ENCODE peak calls at places on chromosomes 3 and 15, in eight cellular contexts. One of them, this sample, is unnamed.

GRCh38 chr3:139538733-139539132 is 809 bp downstream of the RBP1 start:
- DNase-seq in left ventricle myocardium inferior: no peak
- DNase-seq in heart left ventricle: no peak
- DNase-seq in OCI-LY7: no peak
- DNase-seq in neural progenitor cell: peak; percentile 39
- DNase-seq in H9: peak; percentile 44
- DNase-seq in mucosa of descending colon: peak; percentile 29
- DNase-seq in A673: no peak
- DNase-seq in this sample: peak; percentile 54

GRCh38 chr3:170840291-170840859 is 29.6 kb downstream of the RPL22L1 start:
- DNase-seq in left ventricle myocardium inferior: no peak
- DNase-seq in heart left ventricle: no peak
- DNase-seq in OCI-LY7: no peak
- DNase-seq in neural progenitor cell: no peak
- DNase-seq in H9: no peak
- DNase-seq in mucosa of descending colon: no peak
- DNase-seq in A673: no peak
- DNase-seq in this sample: no peak

GRCh38 chr3:177776656-177777055 is 579.4 kb upstream of the TBL1XR1 start:
- DNase-seq in left ventricle myocardium inferior: no peak
- DNase-seq in heart left ventricle: no peak
- DNase-seq in OCI-LY7: no peak
- DNase-seq in neural progenitor cell: no peak
- DNase-seq in H9: no peak
- DNase-seq in mucosa of descending colon: no peak
- DNase-seq in A673: no peak
- DNase-seq in this sample: peak; percentile 8

GRCh38 chr3:144652573-144652972 is 681.0 kb downstream of the DIPK2A start:
- DNase-seq in left ventricle myocardium inferior: no peak
- DNase-seq in heart left ventricle: no peak
- DNase-seq in OCI-LY7: no peak
- DNase-seq in neural progenitor cell: no peak
- DNase-seq in H9: no peak
- DNase-seq in mucosa of descending colon: no peak
- DNase-seq in A673: no peak
- DNase-seq in this sample: no peak

GRCh38 chr15:57527382-57528091 is 64.2 kb upstream of the MYZAP start:
- DNase-seq in left ventricle myocardium inferior: no peak
- DNase-seq in heart left ventricle: peak; percentile 51
- DNase-seq in OCI-LY7: peak; percentile 86
- DNase-seq in neural progenitor cell: peak; percentile 83
- DNase-seq in H9: peak; percentile 65
- DNase-seq in mucosa of descending colon: peak; percentile 52
- DNase-seq in A673: peak; percentile 98
- DNase-seq in this sample: peak; percentile 89

GRCh38 chr3:52299247-52299657 is 11.6 kb downstream of the GLYCTK start:
- DNase-seq in left ventricle myocardium inferior: no peak
- DNase-seq in heart left ventricle: no peak
- DNase-seq in OCI-LY7: no peak
- DNase-seq in neural progenitor cell: peak; percentile 56
- DNase-seq in H9: no peak
- DNase-seq in mucosa of descending colon: no peak
- DNase-seq in A673: no peak
- DNase-seq in this sample: peak; percentile 32

GRCh38 chr15:77107531-77108355 is 36.8 kb upstream of the TSPAN3 start:
- DNase-seq in left ventricle myocardium inferior: peak; percentile 37
- DNase-seq in heart left ventricle: peak; percentile 53
- DNase-seq in OCI-LY7: peak; percentile 57
- DNase-seq in neural progenitor cell: peak; percentile 83
- DNase-seq in H9: peak; percentile 79
- DNase-seq in mucosa of descending colon: peak; percentile 79
- DNase-seq in A673: peak; percentile 81
- DNase-seq in this sample: peak; percentile 85

GRCh38 chr3:168088106-168088722 is 7.5 kb downstream of the GOLIM4 start:
- DNase-seq in left ventricle myocardium inferior: no peak
- DNase-seq in heart left ventricle: no peak
- DNase-seq in OCI-LY7: peak; percentile 78
- DNase-seq in neural progenitor cell: peak; percentile 15
- DNase-seq in H9: peak; percentile 56
- DNase-seq in mucosa of descending colon: peak; percentile 51
- DNase-seq in A673: peak; percentile 15
- DNase-seq in this sample: peak; percentile 78

GRCh38 chr3:183098538-183099025 is 714 bp downstream of the MCCC1 start:
- DNase-seq in left ventricle myocardium inferior: no peak
- DNase-seq in heart left ventricle: no peak
- DNase-seq in OCI-LY7: no peak
- DNase-seq in neural progenitor cell: no peak
- DNase-seq in H9: no peak
- DNase-seq in mucosa of descending colon: no peak
- DNase-seq in A673: no peak
- DNase-seq in this sample: no peak

GRCh38 chr15:63243101-63243500 is 34.3 kb upstream of the APH1B start:
- DNase-seq in left ventricle myocardium inferior: no peak
- DNase-seq in heart left ventricle: no peak
- DNase-seq in OCI-LY7: no peak
- DNase-seq in neural progenitor cell: no peak
- DNase-seq in H9: no peak
- DNase-seq in mucosa of descending colon: peak; percentile 23
- DNase-seq in A673: no peak
- DNase-seq in this sample: no peak

GRCh38 chr15:63241316-63241715 is 36.1 kb upstream of the APH1B start:
- DNase-seq in left ventricle myocardium inferior: no peak
- DNase-seq in heart left ventricle: no peak
- DNase-seq in OCI-LY7: no peak
- DNase-seq in neural progenitor cell: no peak
- DNase-seq in H9: no peak
- DNase-seq in mucosa of descending colon: no peak
- DNase-seq in A673: no peak
- DNase-seq in this sample: no peak

GRCh38 chr15:63244399-63244798 is 33.0 kb upstream of the APH1B start:
- DNase-seq in left ventricle myocardium inferior: no peak
- DNase-seq in heart left ventricle: no peak
- DNase-seq in OCI-LY7: no peak
- DNase-seq in neural progenitor cell: no peak
- DNase-seq in H9: no peak
- DNase-seq in mucosa of descending colon: no peak
- DNase-seq in A673: peak; percentile 70
- DNase-seq in this sample: no peak

GRCh38 chr15:63244976-63245645 is 32.3 kb upstream of the APH1B start:
- DNase-seq in left ventricle myocardium inferior: no peak
- DNase-seq in heart left ventricle: no peak
- DNase-seq in OCI-LY7: no peak
- DNase-seq in neural progenitor cell: no peak
- DNase-seq in H9: no peak
- DNase-seq in mucosa of descending colon: no peak
- DNase-seq in A673: no peak
- DNase-seq in this sample: no peak

GRCh38 chr15:63243776-63244175 is 33.6 kb upstream of the APH1B start:
- DNase-seq in left ventricle myocardium inferior: no peak
- DNase-seq in heart left ventricle: no peak
- DNase-seq in OCI-LY7: no peak
- DNase-seq in neural progenitor cell: no peak
- DNase-seq in H9: no peak
- DNase-seq in mucosa of descending colon: no peak
- DNase-seq in A673: no peak
- DNase-seq in this sample: no peak
- H3K4me1 ChIP-seq in left ventricle myocardium inferior: peaks cover 48% of the 10 kb centered on the region
- H3K4me1 ChIP-seq in heart left ventricle: peaks cover 18% of the 10 kb centered on the region
- H3K4me1 ChIP-seq in OCI-LY7: no peaks in the 10 kb centered on the region
- H3K4me1 ChIP-seq in neural progenitor cell: peaks cover 6% of the 10 kb centered on the region
- H3K4me1 ChIP-seq in H9: no peaks in the 10 kb centered on the region
- H3K4me1 ChIP-seq in mucosa of descending colon: no peaks in the 10 kb centered on the region
- H3K4me1 ChIP-seq in A673: peaks cover 65% of the 10 kb centered on the region
- H3K4me1 ChIP-seq in this sample: no peaks in the 10 kb centered on the region

GRCh38 chr3:187946031-187946691 is 200.9 kb upstream of the BCL6 start:
- DNase-seq in left ventricle myocardium inferior: no peak
- DNase-seq in heart left ventricle: no peak
- DNase-seq in OCI-LY7: peak; percentile 90
- DNase-seq in neural progenitor cell: no peak
- DNase-seq in H9: no peak
- DNase-seq in mucosa of descending colon: no peak
- DNase-seq in A673: no peak
- DNase-seq in this sample: no peak
- H3K4me1 ChIP-seq in left ventricle myocardium inferior: peaks cover 56% of the 10 kb centered on the region
- H3K4me1 ChIP-seq in heart left ventricle: peaks cover 3% of the 10 kb centered on the region
- H3K4me1 ChIP-seq in OCI-LY7: peaks cover 100% of the 10 kb centered on the region
- H3K4me1 ChIP-seq in neural progenitor cell: peaks cover 6% of the 10 kb centered on the region
- H3K4me1 ChIP-seq in H9: peaks cover 2% of the 10 kb centered on the region
- H3K4me1 ChIP-seq in mucosa of descending colon: no peaks in the 10 kb centered on the region
- H3K4me1 ChIP-seq in A673: no peaks in the 10 kb centered on the region
- H3K4me1 ChIP-seq in this sample: peaks cover 8% of the 10 kb centered on the region

GRCh38 chr3:71173421-71173975 is 410.0 kb downstream of the FOXP1 start:
- DNase-seq in left ventricle myocardium inferior: no peak
- DNase-seq in heart left ventricle: no peak
- DNase-seq in OCI-LY7: no peak
- DNase-seq in neural progenitor cell: no peak
- DNase-seq in H9: no peak
- DNase-seq in mucosa of descending colon: no peak
- DNase-seq in A673: no peak
- DNase-seq in this sample: no peak
- H3K4me1 ChIP-seq in left ventricle myocardium inferior: peaks cover 16% of the 10 kb centered on the region
- H3K4me1 ChIP-seq in heart left ventricle: no peaks in the 10 kb centered on the region
- H3K4me1 ChIP-seq in OCI-LY7: peaks cover 10% of the 10 kb centered on the region
- H3K4me1 ChIP-seq in neural progenitor cell: peaks cover 12% of the 10 kb centered on the region
- H3K4me1 ChIP-seq in H9: no peaks in the 10 kb centered on the region
- H3K4me1 ChIP-seq in mucosa of descending colon: no peaks in the 10 kb centered on the region
- H3K4me1 ChIP-seq in A673: no peaks in the 10 kb centered on the region
- H3K4me1 ChIP-seq in this sample: peaks cover 44% of the 10 kb centered on the region

DNA sequence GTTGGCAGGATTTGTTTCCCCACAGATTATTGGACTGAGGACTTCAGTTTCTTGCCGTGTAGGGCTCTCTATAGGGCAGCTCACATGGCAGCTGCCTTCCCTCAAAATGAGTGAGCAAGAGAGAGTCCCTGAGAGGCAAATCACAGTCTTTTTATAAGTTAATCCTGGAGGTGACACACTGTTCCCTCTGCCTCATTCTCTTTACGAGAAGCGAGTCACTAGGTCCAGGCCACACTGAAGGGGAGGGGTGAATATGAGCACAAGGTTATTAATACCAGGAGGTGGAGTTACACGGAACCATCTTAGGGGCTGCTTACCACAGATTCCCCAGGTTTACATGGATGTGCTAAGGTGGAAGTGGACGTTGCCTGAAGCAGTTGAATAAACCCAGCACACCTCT is 77.0 kb downstream of the LPP start:
- DNase-seq in left ventricle myocardium inferior: no peak
- DNase-seq in heart left ventricle: no peak
- DNase-seq in OCI-LY7: no peak
- DNase-seq in neural progenitor cell: no peak
- DNase-seq in H9: no peak
- DNase-seq in mucosa of descending colon: no peak
- DNase-seq in A673: peak; percentile 48
- DNase-seq in this sample: no peak
- H3K4me1 ChIP-seq in left ventricle myocardium inferior: peaks cover 92% of the 10 kb centered on the region
- H3K4me1 ChIP-seq in heart left ventricle: peaks cover 17% of the 10 kb centered on the region
- H3K4me1 ChIP-seq in OCI-LY7: peaks cover 51% of the 10 kb centered on the region
- H3K4me1 ChIP-seq in neural progenitor cell: no peaks in the 10 kb centered on the region
- H3K4me1 ChIP-seq in H9: no peaks in the 10 kb centered on the region
- H3K4me1 ChIP-seq in mucosa of descending colon: peaks cover 23% of the 10 kb centered on the region
- H3K4me1 ChIP-seq in A673: peaks cover 22% of the 10 kb centered on the region
- H3K4me1 ChIP-seq in this sample: no peaks in the 10 kb centered on the region

GRCh38 chr15:52069559-52069958 is 43.0 kb downstream of the BCL2L10 start:
- DNase-seq in left ventricle myocardium inferior: no peak
- DNase-seq in heart left ventricle: no peak
- DNase-seq in OCI-LY7: no peak
- DNase-seq in neural progenitor cell: no peak
- DNase-seq in H9: no peak
- DNase-seq in mucosa of descending colon: peak; percentile 74
- DNase-seq in A673: no peak
- DNase-seq in this sample: no peak
- H3K4me1 ChIP-seq in left ventricle myocardium inferior: no peaks in the 10 kb centered on the region
- H3K4me1 ChIP-seq in heart left ventricle: no peaks in the 10 kb centered on the region
- H3K4me1 ChIP-seq in OCI-LY7: no peaks in the 10 kb centered on the region
- H3K4me1 ChIP-seq in neural progenitor cell: no peaks in the 10 kb centered on the region
- H3K4me1 ChIP-seq in H9: no peaks in the 10 kb centered on the region
- H3K4me1 ChIP-seq in mucosa of descending colon: peaks cover 32% of the 10 kb centered on the region
- H3K4me1 ChIP-seq in A673: no peaks in the 10 kb centered on the region
- H3K4me1 ChIP-seq in this sample: no peaks in the 10 kb centered on the region

GRCh38 chr3:190266915-190267290 is 55.3 kb downstream of the CLDN1 start:
- DNase-seq in left ventricle myocardium inferior: no peak
- DNase-seq in heart left ventricle: no peak
- DNase-seq in OCI-LY7: no peak
- DNase-seq in neural progenitor cell: no peak
- DNase-seq in H9: no peak
- DNase-seq in mucosa of descending colon: no peak
- DNase-seq in A673: no peak
- DNase-seq in this sample: no peak

GRCh38 chr3:190265126-190265525 is 57.1 kb downstream of the CLDN1 start:
- DNase-seq in left ventricle myocardium inferior: no peak
- DNase-seq in heart left ventricle: no peak
- DNase-seq in OCI-LY7: no peak
- DNase-seq in neural progenitor cell: no peak
- DNase-seq in H9: no peak
- DNase-seq in mucosa of descending colon: no peak
- DNase-seq in A673: no peak
- DNase-seq in this sample: no peak

GRCh38 chr3:190266265-190266914 is 55.9 kb downstream of the CLDN1 start:
- DNase-seq in left ventricle myocardium inferior: no peak
- DNase-seq in heart left ventricle: no peak
- DNase-seq in OCI-LY7: no peak
- DNase-seq in neural progenitor cell: no peak
- DNase-seq in H9: no peak
- DNase-seq in mucosa of descending colon: no peak
- DNase-seq in A673: no peak
- DNase-seq in this sample: no peak

GRCh38 chr3:190269096-190269495 is 53.1 kb downstream of the CLDN1 start:
- DNase-seq in left ventricle myocardium inferior: no peak
- DNase-seq in heart left ventricle: no peak
- DNase-seq in OCI-LY7: no peak
- DNase-seq in neural progenitor cell: no peak
- DNase-seq in H9: no peak
- DNase-seq in mucosa of descending colon: no peak
- DNase-seq in A673: peak; percentile 32
- DNase-seq in this sample: no peak

GRCh38 chr3:190265795-190266194 is 56.5 kb downstream of the CLDN1 start:
- DNase-seq in left ventricle myocardium inferior: no peak
- DNase-seq in heart left ventricle: no peak
- DNase-seq in OCI-LY7: no peak
- DNase-seq in neural progenitor cell: no peak
- DNase-seq in H9: no peak
- DNase-seq in mucosa of descending colon: peak; percentile 44
- DNase-seq in A673: no peak
- DNase-seq in this sample: no peak
- H3K4me1 ChIP-seq in left ventricle myocardium inferior: no peaks in the 10 kb centered on the region
- H3K4me1 ChIP-seq in heart left ventricle: no peaks in the 10 kb centered on the region
- H3K4me1 ChIP-seq in OCI-LY7: no peaks in the 10 kb centered on the region
- H3K4me1 ChIP-seq in neural progenitor cell: no peaks in the 10 kb centered on the region
- H3K4me1 ChIP-seq in H9: no peaks in the 10 kb centered on the region
- H3K4me1 ChIP-seq in mucosa of descending colon: no peaks in the 10 kb centered on the region
- H3K4me1 ChIP-seq in A673: peaks cover 5% of the 10 kb centered on the region
- H3K4me1 ChIP-seq in this sample: no peaks in the 10 kb centered on the region